ENCODE peak calls at places on chromosomes 3 and 15, in six cellular contexts. One of them, this sample, is unnamed.

GRCh38 chr3:36700537-36701248 is 63.7 kb downstream of the DCLK3 start:
- DNase-seq in mesenchymal stem cell: peak; percentile 71
- DNase-seq in neuronal stem cell: peak; percentile 54
- DNase-seq in Peyer's patch: no peak
- DNase-seq in adrenal gland: peak; percentile 49
- DNase-seq in A673: peak; percentile 87
- DNase-seq in this sample: peak; percentile 23

GRCh38 chr3:72904156-72904555 is 16.3 kb downstream of the GXYLT2 start:
- DNase-seq in mesenchymal stem cell: no peak
- DNase-seq in neuronal stem cell: no peak
- DNase-seq in Peyer's patch: no peak
- DNase-seq in adrenal gland: no peak
- DNase-seq in A673: no peak
- DNase-seq in this sample: no peak

GRCh38 chr3:170355738-170356595 is 1.5 kb upstream of the SKIL start:
- DNase-seq in mesenchymal stem cell: peak; percentile 91
- DNase-seq in neuronal stem cell: peak; percentile 4
- DNase-seq in Peyer's patch: peak; percentile 51
- DNase-seq in adrenal gland: peak; percentile 45
- DNase-seq in A673: peak; percentile 73
- DNase-seq in this sample: no peak

GRCh38 chr3:42578054-42578453 is 3.7 kb downstream of the SEC22C start:
- DNase-seq in mesenchymal stem cell: no peak
- DNase-seq in neuronal stem cell: no peak
- DNase-seq in Peyer's patch: no peak
- DNase-seq in adrenal gland: no peak
- DNase-seq in A673: no peak
- DNase-seq in this sample: no peak

GRCh38 chr3:58167431-58168351 is 43.1 kb downstream of the DNASE1L3 start:
- DNase-seq in mesenchymal stem cell: peak; percentile 67
- DNase-seq in neuronal stem cell: no peak
- DNase-seq in Peyer's patch: peak; percentile 71
- DNase-seq in adrenal gland: peak; percentile 64
- DNase-seq in A673: peak; percentile 45
- DNase-seq in this sample: peak; percentile 86

GRCh38 chr15:56640549-56640948 is 92.8 kb downstream of the ZNF280D start:
- DNase-seq in mesenchymal stem cell: no peak
- DNase-seq in neuronal stem cell: no peak
- DNase-seq in Peyer's patch: no peak
- DNase-seq in adrenal gland: no peak
- DNase-seq in A673: no peak
- DNase-seq in this sample: no peak

GRCh38 chr15:62483817-62484216 is 318.7 kb upstream of the C2CD4B start:
- DNase-seq in mesenchymal stem cell: no peak
- DNase-seq in neuronal stem cell: no peak
- DNase-seq in Peyer's patch: no peak
- DNase-seq in adrenal gland: no peak
- DNase-seq in A673: peak; percentile 40
- DNase-seq in this sample: peak; percentile 64

GRCh38 chr3:35639251-35640185 is at the start of gene ARPP21:
- DNase-seq in mesenchymal stem cell: peak; percentile 2
- DNase-seq in neuronal stem cell: peak; percentile 49
- DNase-seq in Peyer's patch: peak; percentile 48
- DNase-seq in adrenal gland: no peak
- DNase-seq in A673: peak; percentile 35
- DNase-seq in this sample: peak; percentile 9

GRCh38 chr15:80480909-80481308 is 76.7 kb downstream of the ARNT2 start:
- DNase-seq in mesenchymal stem cell: peak; percentile 90
- DNase-seq in neuronal stem cell: no peak
- DNase-seq in Peyer's patch: no peak
- DNase-seq in adrenal gland: peak; percentile 82
- DNase-seq in A673: no peak
- DNase-seq in this sample: no peak

GRCh38 chr3:45437388-45437787 is 49.0 kb downstream of the LARS2 start:
- DNase-seq in mesenchymal stem cell: peak; percentile 10
- DNase-seq in neuronal stem cell: no peak
- DNase-seq in Peyer's patch: no peak
- DNase-seq in adrenal gland: no peak
- DNase-seq in A673: no peak
- DNase-seq in this sample: no peak

GRCh38 chr3:177835917-177836316 is 638.6 kb upstream of the TBL1XR1 start:
- DNase-seq in mesenchymal stem cell: peak; percentile 91
- DNase-seq in neuronal stem cell: no peak
- DNase-seq in Peyer's patch: no peak
- DNase-seq in adrenal gland: no peak
- DNase-seq in A673: no peak
- DNase-seq in this sample: no peak

GRCh38 chr3:152381881-152382295 is 113.2 kb downstream of the MBNL1 start:
- DNase-seq in mesenchymal stem cell: no peak
- DNase-seq in neuronal stem cell: no peak
- DNase-seq in Peyer's patch: no peak
- DNase-seq in adrenal gland: no peak
- DNase-seq in A673: no peak
- DNase-seq in this sample: no peak

GRCh38 chr3:151750678-151751077 is 17.0 kb downstream of the AADACL2 start:
- DNase-seq in mesenchymal stem cell: no peak
- DNase-seq in neuronal stem cell: no peak
- DNase-seq in Peyer's patch: no peak
- DNase-seq in adrenal gland: no peak
- DNase-seq in A673: no peak
- DNase-seq in this sample: no peak

GRCh38 chr15:37165420-37165819 is 65.1 kb upstream of the MEIS2 start:
- DNase-seq in mesenchymal stem cell: no peak
- DNase-seq in neuronal stem cell: no peak
- DNase-seq in Peyer's patch: no peak
- DNase-seq in adrenal gland: no peak
- DNase-seq in A673: no peak
- DNase-seq in this sample: no peak

GRCh38 chr15:43133429-43134156 is at the start of gene TMEM62:
- DNase-seq in mesenchymal stem cell: peak; percentile 76
- DNase-seq in neuronal stem cell: peak; percentile 52
- DNase-seq in Peyer's patch: peak; percentile 91
- DNase-seq in adrenal gland: peak; percentile 90
- DNase-seq in A673: peak; percentile 49
- DNase-seq in this sample: peak; percentile 94

GRCh38 chr3:107117156-107117555 is 260.1 kb upstream of the CCDC54 start:
- DNase-seq in mesenchymal stem cell: no peak
- DNase-seq in neuronal stem cell: no peak
- DNase-seq in Peyer's patch: no peak
- DNase-seq in adrenal gland: no peak
- DNase-seq in A673: no peak
- DNase-seq in this sample: no peak

GRCh38 chr15:45307230-45307924 is 55.3 kb downstream of the SLC28A2 start:
- DNase-seq in mesenchymal stem cell: peak; percentile 43
- DNase-seq in neuronal stem cell: no peak
- DNase-seq in Peyer's patch: no peak
- DNase-seq in adrenal gland: peak; percentile 18
- DNase-seq in A673: peak; percentile 56
- DNase-seq in this sample: no peak

GRCh38 chr3:60010778-60011177 is 961.0 kb upstream of the CFAP20DC start:
- DNase-seq in mesenchymal stem cell: no peak
- DNase-seq in neuronal stem cell: no peak
- DNase-seq in Peyer's patch: no peak
- DNase-seq in adrenal gland: no peak
- DNase-seq in A673: no peak
- DNase-seq in this sample: no peak

GRCh38 chr3:133381346-133382109 is 18.3 kb upstream of the BFSP2 start:
- DNase-seq in mesenchymal stem cell: no peak
- DNase-seq in neuronal stem cell: no peak
- DNase-seq in Peyer's patch: no peak
- DNase-seq in adrenal gland: no peak
- DNase-seq in A673: no peak
- DNase-seq in this sample: no peak

GRCh38 chr3:54745863-54746262 is 182.0 kb downstream of the LRTM1 start:
- DNase-seq in mesenchymal stem cell: no peak
- DNase-seq in neuronal stem cell: no peak
- DNase-seq in Peyer's patch: no peak
- DNase-seq in adrenal gland: no peak
- DNase-seq in A673: no peak
- DNase-seq in this sample: no peak

GRCh38 chr3:139506792-139507191 is 30.5 kb upstream of the RBP2 start:
- DNase-seq in mesenchymal stem cell: no peak
- DNase-seq in neuronal stem cell: no peak
- DNase-seq in Peyer's patch: no peak
- DNase-seq in adrenal gland: no peak
- DNase-seq in A673: no peak
- DNase-seq in this sample: no peak

GRCh38 chr3:156577731-156578130 is 22.8 kb upstream of the SSR3 start:
- DNase-seq in mesenchymal stem cell: no peak
- DNase-seq in neuronal stem cell: no peak
- DNase-seq in Peyer's patch: no peak
- DNase-seq in adrenal gland: no peak
- DNase-seq in A673: no peak
- DNase-seq in this sample: no peak

GRCh38 chr15:32718082-32718821 is 448 bp downstream of the GREM1 start:
- DNase-seq in mesenchymal stem cell: peak; percentile 51
- DNase-seq in neuronal stem cell: peak; percentile 30
- DNase-seq in Peyer's patch: peak; percentile 53
- DNase-seq in adrenal gland: no peak
- DNase-seq in A673: peak; percentile 5
- DNase-seq in this sample: peak; percentile 62

GRCh38 chr15:69957175-69957574 is 140.5 kb downstream of the TLE3 start:
- DNase-seq in mesenchymal stem cell: no peak
- DNase-seq in neuronal stem cell: no peak
- DNase-seq in Peyer's patch: no peak
- DNase-seq in adrenal gland: no peak
- DNase-seq in A673: no peak
- DNase-seq in this sample: no peak

GRCh38 chr3:128274837-128275236 is 121.6 kb downstream of the EEFSEC start:
- DNase-seq in mesenchymal stem cell: peak; percentile 91
- DNase-seq in neuronal stem cell: no peak
- DNase-seq in Peyer's patch: no peak
- DNase-seq in adrenal gland: no peak
- DNase-seq in A673: no peak
- DNase-seq in this sample: no peak

DNA sequence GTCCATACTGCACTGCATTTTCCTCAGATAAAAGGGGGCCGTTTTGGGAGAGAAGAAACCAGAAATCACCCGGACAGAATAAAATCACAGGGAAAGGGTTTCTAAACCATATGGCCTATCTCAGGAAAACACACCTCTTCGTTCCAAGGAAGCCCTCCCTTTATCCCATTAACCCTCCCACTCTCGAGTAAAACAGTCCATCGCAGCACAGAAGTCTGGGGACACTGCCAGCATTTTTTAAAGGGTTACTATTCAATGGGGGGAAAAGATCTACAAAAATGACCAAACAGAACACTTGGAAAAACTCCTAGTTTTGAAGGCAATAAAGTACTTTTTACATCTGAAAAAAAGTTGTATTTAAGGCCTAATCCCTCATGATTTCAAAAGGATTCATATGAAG is 7.5 kb downstream of the IL17RD start:
- DNase-seq in mesenchymal stem cell: no peak
- DNase-seq in neuronal stem cell: no peak
- DNase-seq in Peyer's patch: no peak
- DNase-seq in adrenal gland: no peak
- DNase-seq in A673: no peak
- DNase-seq in this sample: no peak
- H3K27ac ChIP-seq in mesenchymal stem cell: no peak overlapping the region
- H3K27ac ChIP-seq in neuronal stem cell: no peak overlapping the region
- H3K27ac ChIP-seq in Peyer's patch: no peak overlapping the region
- H3K27ac ChIP-seq in adrenal gland: no peak overlapping the region
- H3K27ac ChIP-seq in A673: no peak overlapping the region
- H3K27ac ChIP-seq in this sample: no peak overlapping the region

DNA sequence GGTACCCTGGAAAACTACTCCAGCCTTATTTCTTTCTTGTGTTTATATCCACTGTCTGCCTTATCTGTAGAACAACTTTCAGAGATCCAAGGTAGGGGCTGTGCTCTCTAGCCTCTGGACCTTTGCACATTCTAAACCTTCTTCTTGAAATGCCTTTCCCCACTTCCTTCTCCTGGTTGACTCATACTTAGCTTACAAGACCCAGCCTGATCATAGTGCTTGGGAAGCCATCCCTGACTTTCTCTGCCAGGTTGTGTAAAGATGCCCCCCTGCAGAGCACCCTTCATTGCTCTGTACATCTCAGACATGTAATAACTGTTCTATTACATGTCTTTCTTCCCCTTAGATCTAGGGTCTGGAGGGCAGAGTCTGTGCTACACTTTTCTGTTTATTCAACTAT is 50.1 kb downstream of the PPM1L start:
- DNase-seq in mesenchymal stem cell: no peak
- DNase-seq in neuronal stem cell: no peak
- DNase-seq in Peyer's patch: no peak
- DNase-seq in adrenal gland: no peak
- DNase-seq in A673: no peak
- DNase-seq in this sample: no peak
- H3K4me1 ChIP-seq in mesenchymal stem cell: no peaks in the 10 kb centered on the region
- H3K4me1 ChIP-seq in neuronal stem cell: peaks cover 7% of the 10 kb centered on the region
- H3K4me1 ChIP-seq in Peyer's patch: no peaks in the 10 kb centered on the region
- H3K4me1 ChIP-seq in adrenal gland: peaks cover 28% of the 10 kb centered on the region
- H3K4me1 ChIP-seq in A673: peaks cover 10% of the 10 kb centered on the region
- H3K4me1 ChIP-seq in this sample: no peaks in the 10 kb centered on the region

DNA sequence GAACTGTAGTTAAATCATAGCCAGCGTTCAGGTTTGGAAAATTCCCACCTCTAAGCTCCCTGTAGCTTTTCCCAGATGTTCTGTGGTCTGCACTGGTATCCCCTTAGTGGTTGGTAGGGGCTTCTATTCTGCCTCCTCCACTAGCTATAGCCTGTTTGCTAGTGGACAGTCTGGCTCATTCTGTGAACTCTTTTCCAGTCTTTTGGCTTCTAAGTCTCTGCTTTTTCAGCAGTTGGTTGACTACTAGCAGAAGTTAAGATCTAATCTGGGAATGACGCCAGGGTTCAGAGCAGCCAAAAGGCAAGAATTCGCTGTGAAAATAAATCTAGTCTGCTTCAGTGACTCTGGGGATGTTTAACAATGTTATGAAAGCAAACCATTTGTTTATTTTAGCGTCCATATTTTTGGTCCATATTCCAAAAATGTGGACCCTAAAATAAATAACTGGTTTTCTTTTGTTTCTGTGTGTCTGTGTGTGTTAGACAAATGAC is 73.7 kb upstream of the WDR72 start:
- DNase-seq in mesenchymal stem cell: no peak
- DNase-seq in neuronal stem cell: no peak
- DNase-seq in Peyer's patch: no peak
- DNase-seq in adrenal gland: peak; percentile 9
- DNase-seq in A673: peak; percentile 1
- DNase-seq in this sample: no peak
- H3K27ac ChIP-seq in mesenchymal stem cell: peak overlapping the region; percentile 96
- H3K27ac ChIP-seq in neuronal stem cell: no peak overlapping the region
- H3K27ac ChIP-seq in Peyer's patch: no peak overlapping the region
- H3K27ac ChIP-seq in adrenal gland: no peak overlapping the region
- H3K27ac ChIP-seq in A673: no peak overlapping the region
- H3K27ac ChIP-seq in this sample: no peak overlapping the region

DNA sequence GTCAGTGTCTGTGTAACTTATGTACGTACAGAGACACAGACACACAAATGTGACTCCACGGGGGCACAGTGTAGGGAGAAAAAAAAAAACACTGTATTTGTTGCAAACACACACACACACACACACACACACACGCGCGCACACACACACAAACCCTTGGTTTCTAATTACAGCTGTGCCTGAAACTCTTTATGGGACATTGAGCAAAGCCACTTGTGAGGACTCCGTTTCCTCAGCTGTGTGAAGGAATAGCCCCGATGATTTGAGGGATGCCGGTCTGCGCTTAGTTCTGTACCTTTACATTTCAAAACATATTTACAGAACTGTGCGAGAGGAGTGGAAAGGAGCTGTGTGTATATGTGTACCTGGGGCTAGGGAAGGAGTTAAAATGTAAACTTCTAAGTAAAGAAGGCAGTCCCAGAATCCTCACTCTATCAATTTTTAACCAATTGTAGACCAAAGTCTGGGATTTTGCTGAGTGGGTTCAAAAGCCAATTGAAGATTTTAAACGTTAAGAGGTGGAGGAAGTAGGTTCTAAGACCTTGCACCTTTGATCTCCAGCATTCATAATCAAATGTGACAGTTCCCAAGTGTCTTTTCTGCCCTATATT is 5.3 kb upstream of the BCL6 start:
- DNase-seq in mesenchymal stem cell: peak; percentile 86
- DNase-seq in neuronal stem cell: peak; percentile 54
- DNase-seq in Peyer's patch: no peak
- DNase-seq in adrenal gland: no peak
- DNase-seq in A673: no peak
- DNase-seq in this sample: no peak
- H3K4me1 ChIP-seq in mesenchymal stem cell: peaks cover 3% of the 10 kb centered on the region
- H3K4me1 ChIP-seq in neuronal stem cell: peaks cover 21% of the 10 kb centered on the region
- H3K4me1 ChIP-seq in Peyer's patch: peaks cover 17% of the 10 kb centered on the region
- H3K4me1 ChIP-seq in adrenal gland: peaks cover 10% of the 10 kb centered on the region
- H3K4me1 ChIP-seq in A673: peaks cover 22% of the 10 kb centered on the region
- H3K4me1 ChIP-seq in this sample: peaks cover 35% of the 10 kb centered on the region

This sample was measured in pancreas.